ENCODE peak calls at places on chromosome 9, in five cellular contexts. One of them, this sample, is unnamed.

GRCh38 chr9:97397220-97397619 is 14.7 kb upstream of the TDRD7 start:
- DNase-seq in adipocyte: no peak
- DNase-seq in CD4-positive, alpha-beta memory T cell: no peak
- DNase-seq in OCI-LY7: no peak
- DNase-seq in SK-N-SH: no peak
- DNase-seq in this sample: no peak

GRCh38 chr9:13358128-13358527 is 78.6 kb upstream of the MPDZ start:
- DNase-seq in adipocyte: peak; percentile 83
- DNase-seq in CD4-positive, alpha-beta memory T cell: no peak
- DNase-seq in OCI-LY7: no peak
- DNase-seq in SK-N-SH: no peak
- DNase-seq in this sample: no peak

GRCh38 chr9:128026255-128027165 is 40.6 kb downstream of the NAIF1 start:
- DNase-seq in adipocyte: no peak
- DNase-seq in CD4-positive, alpha-beta memory T cell: peak; percentile 95
- DNase-seq in OCI-LY7: peak; percentile 92
- DNase-seq in SK-N-SH: peak; percentile 39
- DNase-seq in this sample: no peak

GRCh38 chr9:135281661-135282000 is 194.2 kb downstream of the OLFM1 start:
- DNase-seq in adipocyte: no peak
- DNase-seq in CD4-positive, alpha-beta memory T cell: no peak
- DNase-seq in OCI-LY7: no peak
- DNase-seq in SK-N-SH: peak; percentile 71
- DNase-seq in this sample: no peak

GRCh38 chr9:13083973-13084528 is 195.4 kb downstream of the MPDZ start:
- DNase-seq in adipocyte: peak; percentile 67
- DNase-seq in CD4-positive, alpha-beta memory T cell: no peak
- DNase-seq in OCI-LY7: no peak
- DNase-seq in SK-N-SH: no peak
- DNase-seq in this sample: peak; percentile 14

GRCh38 chr9:33161011-33161588 is 6.0 kb downstream of the B4GALT1 start:
- DNase-seq in adipocyte: peak; percentile 97
- DNase-seq in CD4-positive, alpha-beta memory T cell: peak; percentile 42
- DNase-seq in OCI-LY7: no peak
- DNase-seq in SK-N-SH: peak; percentile 62
- DNase-seq in this sample: peak; percentile 76

GRCh38 chr9:37745970-37746369 is 7.6 kb upstream of the TRMT10B start:
- DNase-seq in adipocyte: no peak
- DNase-seq in CD4-positive, alpha-beta memory T cell: no peak
- DNase-seq in OCI-LY7: no peak
- DNase-seq in SK-N-SH: no peak
- DNase-seq in this sample: no peak

GRCh38 chr9:98726735-98727134 is 18.0 kb upstream of the GABBR2 start:
- DNase-seq in adipocyte: peak; percentile 7
- DNase-seq in CD4-positive, alpha-beta memory T cell: no peak
- DNase-seq in OCI-LY7: peak; percentile 70
- DNase-seq in SK-N-SH: no peak
- DNase-seq in this sample: no peak

GRCh38 chr9:92771309-92771708 is 6.7 kb upstream of the BICD2 start:
- DNase-seq in adipocyte: no peak
- DNase-seq in CD4-positive, alpha-beta memory T cell: no peak
- DNase-seq in OCI-LY7: no peak
- DNase-seq in SK-N-SH: no peak
- DNase-seq in this sample: no peak
- H3K4me3 ChIP-seq in adipocyte: no peak overlapping the region
- H3K4me3 ChIP-seq in CD4-positive, alpha-beta memory T cell: no peak overlapping the region
- H3K4me3 ChIP-seq in OCI-LY7: no peak overlapping the region
- H3K4me3 ChIP-seq in SK-N-SH: no peak overlapping the region
- H3K4me3 ChIP-seq in this sample: no peak overlapping the region

GRCh38 chr9:130632841-130633240 is 31.6 kb upstream of the PRDM12 start:
- DNase-seq in adipocyte: no peak
- DNase-seq in CD4-positive, alpha-beta memory T cell: no peak
- DNase-seq in OCI-LY7: no peak
- DNase-seq in SK-N-SH: no peak
- DNase-seq in this sample: no peak

GRCh38 chr9:130634191-130634768 is 30.1 kb upstream of the PRDM12 start:
- DNase-seq in adipocyte: no peak
- DNase-seq in CD4-positive, alpha-beta memory T cell: no peak
- DNase-seq in OCI-LY7: no peak
- DNase-seq in SK-N-SH: no peak
- DNase-seq in this sample: no peak

GRCh38 chr9:130632081-130632710 is 32.2 kb upstream of the PRDM12 start:
- DNase-seq in adipocyte: no peak
- DNase-seq in CD4-positive, alpha-beta memory T cell: no peak
- DNase-seq in OCI-LY7: no peak
- DNase-seq in SK-N-SH: no peak
- DNase-seq in this sample: no peak

GRCh38 chr9:130634801-130635200 is 29.6 kb upstream of the PRDM12 start:
- DNase-seq in adipocyte: no peak
- DNase-seq in CD4-positive, alpha-beta memory T cell: no peak
- DNase-seq in OCI-LY7: no peak
- DNase-seq in SK-N-SH: no peak
- DNase-seq in this sample: no peak

DNA sequence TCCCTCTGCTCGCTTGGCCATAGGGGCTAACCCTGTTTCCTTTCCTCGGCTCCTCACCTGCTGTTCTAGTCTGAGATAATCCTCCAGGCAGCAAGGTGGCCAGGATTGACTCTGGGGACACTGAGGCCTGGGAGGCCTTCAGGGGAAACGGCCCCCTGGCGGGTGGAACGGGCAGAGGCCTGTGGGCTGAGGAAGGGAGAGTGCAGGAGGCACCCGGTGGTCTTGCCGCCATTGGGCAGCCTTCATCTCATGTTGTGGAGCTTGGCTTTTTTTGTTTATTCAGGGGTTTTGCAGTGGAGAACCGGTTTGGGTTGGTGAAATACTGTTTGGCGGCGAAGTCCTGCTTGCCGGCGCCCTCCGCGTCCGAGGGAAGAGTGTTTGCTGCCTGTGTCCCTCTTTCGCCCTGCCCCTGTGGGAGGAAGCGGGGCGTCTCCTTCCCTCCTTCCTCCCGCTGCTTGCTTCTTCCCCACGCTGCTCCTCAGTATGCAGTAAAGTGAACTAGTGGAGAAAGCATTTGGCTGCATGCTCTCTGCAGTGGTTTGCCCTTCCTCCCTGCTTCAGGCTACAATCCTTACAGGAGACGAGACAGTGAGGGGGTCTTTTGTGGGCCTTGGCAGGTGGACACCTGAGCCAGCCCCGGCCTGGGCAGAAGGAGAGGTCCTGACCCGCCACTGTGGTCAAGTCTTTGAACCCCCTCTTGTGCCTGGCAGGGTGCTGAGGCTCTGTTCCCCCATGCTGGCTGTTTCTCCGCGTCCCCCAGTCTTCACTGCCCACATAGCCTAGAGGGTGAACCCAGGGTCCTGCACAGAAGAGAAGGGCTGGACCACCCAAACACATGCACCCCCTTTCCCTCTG is 30.8 kb upstream of the PRDM12 start:
- DNase-seq in adipocyte: no peak
- DNase-seq in CD4-positive, alpha-beta memory T cell: no peak
- DNase-seq in OCI-LY7: no peak
- DNase-seq in SK-N-SH: no peak
- DNase-seq in this sample: no peak
- H3K36me3 ChIP-seq in adipocyte: peaks cover 91% of the 10 kb centered on the region
- H3K36me3 ChIP-seq in CD4-positive, alpha-beta memory T cell: peaks cover 56% of the 10 kb centered on the region
- H3K36me3 ChIP-seq in OCI-LY7: peaks cover 43% of the 10 kb centered on the region
- H3K36me3 ChIP-seq in SK-N-SH: peaks cover 10% of the 10 kb centered on the region
- H3K36me3 ChIP-seq in this sample: peaks cover 70% of the 10 kb centered on the region

DNA sequence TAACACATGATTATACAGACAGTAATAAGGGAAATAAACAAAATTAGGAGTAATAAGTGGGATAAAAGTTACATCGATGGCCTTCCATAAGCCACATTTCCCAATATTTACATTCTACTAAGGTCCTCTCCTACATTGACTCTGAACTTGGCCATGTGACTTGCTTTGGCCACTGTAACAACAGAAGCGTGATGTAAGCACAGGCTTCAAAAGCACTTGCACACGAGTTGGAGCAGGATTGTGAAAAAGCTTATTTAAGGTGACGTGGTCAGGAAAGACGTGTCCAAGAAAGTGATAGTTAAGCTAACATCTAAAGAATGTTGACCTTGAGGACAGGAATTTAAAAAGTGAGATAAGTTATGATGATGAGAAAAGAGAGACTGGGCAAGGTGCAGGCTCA is 9.8 kb upstream of the CEMIP2 start:
- DNase-seq in adipocyte: no peak
- DNase-seq in CD4-positive, alpha-beta memory T cell: no peak
- DNase-seq in OCI-LY7: no peak
- DNase-seq in SK-N-SH: no peak
- DNase-seq in this sample: no peak
- H3K4me1 ChIP-seq in adipocyte: no peaks in the 10 kb centered on the region
- H3K4me1 ChIP-seq in CD4-positive, alpha-beta memory T cell: peaks cover 27% of the 10 kb centered on the region
- H3K4me1 ChIP-seq in OCI-LY7: peaks cover 13% of the 10 kb centered on the region
- H3K4me1 ChIP-seq in SK-N-SH: peaks cover 1% of the 10 kb centered on the region
- H3K4me1 ChIP-seq in this sample: no peaks in the 10 kb centered on the region

DNA sequence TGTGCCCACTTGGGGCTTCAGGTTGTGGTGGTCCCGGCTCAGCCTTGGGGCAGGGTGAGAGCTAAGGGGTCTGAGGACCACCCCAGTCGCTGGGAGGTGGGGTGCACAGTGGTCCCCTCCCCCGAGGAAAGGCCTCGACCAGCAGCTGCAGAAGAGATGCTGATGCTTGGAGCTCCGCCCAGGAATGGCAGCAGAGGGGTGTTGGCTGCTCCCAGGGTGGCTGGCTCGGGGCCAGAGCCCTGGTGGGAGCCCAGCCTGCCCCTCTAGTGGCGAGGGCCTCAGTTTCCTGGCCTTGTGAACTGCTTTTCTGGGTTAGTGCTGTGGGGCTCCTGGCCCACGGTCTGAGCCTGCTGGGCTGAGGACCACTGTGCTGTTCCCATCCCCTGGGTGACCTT is 1.2 kb downstream of the DIPK1B start:
- DNase-seq in adipocyte: no peak
- DNase-seq in CD4-positive, alpha-beta memory T cell: no peak
- DNase-seq in OCI-LY7: no peak
- DNase-seq in SK-N-SH: peak; percentile 80
- DNase-seq in this sample: peak; percentile 64
- H3K4me3 ChIP-seq in adipocyte: no peak overlapping the region
- H3K4me3 ChIP-seq in CD4-positive, alpha-beta memory T cell: no peak overlapping the region
- H3K4me3 ChIP-seq in OCI-LY7: peak overlapping the region; percentile 77
- H3K4me3 ChIP-seq in SK-N-SH: peak overlapping the region; percentile 61
- H3K4me3 ChIP-seq in this sample: peak overlapping the region; percentile 58

GRCh38 chr9:111561165-111561719 is 36.3 kb downstream of the ZNF483 start:
- DNase-seq in adipocyte: no peak
- DNase-seq in CD4-positive, alpha-beta memory T cell: no peak
- DNase-seq in OCI-LY7: no peak
- DNase-seq in SK-N-SH: no peak
- DNase-seq in this sample: no peak

GRCh38 chr9:111559000-111559610 is 34.1 kb downstream of the ZNF483 start:
- DNase-seq in adipocyte: no peak
- DNase-seq in CD4-positive, alpha-beta memory T cell: no peak
- DNase-seq in OCI-LY7: no peak
- DNase-seq in SK-N-SH: no peak
- DNase-seq in this sample: no peak
- H3K36me3 ChIP-seq in adipocyte: peaks cover 26% of the 10 kb centered on the region
- H3K36me3 ChIP-seq in CD4-positive, alpha-beta memory T cell: no peaks in the 10 kb centered on the region
- H3K36me3 ChIP-seq in OCI-LY7: no peaks in the 10 kb centered on the region
- H3K36me3 ChIP-seq in SK-N-SH: peaks cover 14% of the 10 kb centered on the region
- H3K36me3 ChIP-seq in this sample: peaks cover 11% of the 10 kb centered on the region

GRCh38 chr9:109098221-109098959 is 21.4 kb downstream of the TMEM245 start:
- DNase-seq in adipocyte: peak; percentile 88
- DNase-seq in CD4-positive, alpha-beta memory T cell: no peak
- DNase-seq in OCI-LY7: no peak
- DNase-seq in SK-N-SH: peak; percentile 13
- DNase-seq in this sample: peak; percentile 64

GRCh38 chr9:109098960-109099308 is 20.8 kb downstream of the TMEM245 start:
- DNase-seq in adipocyte: no peak
- DNase-seq in CD4-positive, alpha-beta memory T cell: no peak
- DNase-seq in OCI-LY7: no peak
- DNase-seq in SK-N-SH: no peak
- DNase-seq in this sample: no peak

GRCh38 chr9:109094268-109094667 is 25.5 kb downstream of the TMEM245 start:
- DNase-seq in adipocyte: no peak
- DNase-seq in CD4-positive, alpha-beta memory T cell: no peak
- DNase-seq in OCI-LY7: no peak
- DNase-seq in SK-N-SH: no peak
- DNase-seq in this sample: no peak

GRCh38 chr9:109095321-109095720 is 24.4 kb downstream of the TMEM245 start:
- DNase-seq in adipocyte: no peak
- DNase-seq in CD4-positive, alpha-beta memory T cell: no peak
- DNase-seq in OCI-LY7: no peak
- DNase-seq in SK-N-SH: no peak
- DNase-seq in this sample: no peak

DNA sequence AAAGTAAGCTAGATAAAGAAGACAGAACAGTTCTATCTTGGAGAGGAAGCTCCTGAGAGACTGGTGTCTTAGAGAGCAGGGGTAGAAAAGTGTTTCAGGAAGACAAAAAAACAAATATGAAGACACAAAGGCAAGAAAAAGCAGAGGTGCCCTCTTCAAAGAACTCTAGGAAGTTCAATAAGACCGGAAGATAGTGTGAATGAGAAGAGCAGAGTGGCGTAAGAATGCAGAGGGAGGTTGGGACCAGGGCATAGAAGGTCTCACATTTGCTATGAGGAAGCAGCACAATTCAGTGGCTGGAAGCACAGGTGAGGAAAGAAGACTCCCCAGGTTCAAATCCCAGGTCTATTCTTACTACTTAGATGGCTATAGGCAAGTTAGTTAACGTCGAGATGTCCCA is 22.6 kb downstream of the TMEM245 start:
- DNase-seq in adipocyte: no peak
- DNase-seq in CD4-positive, alpha-beta memory T cell: no peak
- DNase-seq in OCI-LY7: no peak
- DNase-seq in SK-N-SH: no peak
- DNase-seq in this sample: no peak
- H3K4me1 ChIP-seq in adipocyte: peaks cover 41% of the 10 kb centered on the region
- H3K4me1 ChIP-seq in CD4-positive, alpha-beta memory T cell: peaks cover 70% of the 10 kb centered on the region
- H3K4me1 ChIP-seq in OCI-LY7: peaks cover 23% of the 10 kb centered on the region
- H3K4me1 ChIP-seq in SK-N-SH: peaks cover 11% of the 10 kb centered on the region
- H3K4me1 ChIP-seq in this sample: peaks cover 42% of the 10 kb centered on the region

This sample was measured in HAP-1.